ENCODE peak calls at places on chromosomes 6 and 20, in nine cellular contexts. P is nephron progenitor cell, S is AG04450, I is fibroblast of lung, Y is SK-N-SH, D is lung, W is neural crest cell, Z is fibroblast of mammary gland, T is omental fat pad. R is an unnamed sample.

GRCh38 chr6:2971420-2972218 is at the start of gene SERPINB6:
- DNase-seq in P (peak; percentile 75), S (no peak), I (peak; percentile 74), Y (peak; percentile 84), D (peak; percentile 77), W (peak; percentile 35), Z (peak; percentile 61), T (peak; percentile 64), R (peak; percentile 36)

GRCh38 chr6:20211941-20212391 is 303 bp downstream of the MBOAT1 start:
- DNase-seq in P (no peak), S (no peak), I (peak; percentile 43), Y (no peak), D (no peak), W (no peak), Z (no peak), T (no peak), R (peak; percentile 54)

GRCh38 chr6:29005183-29005885 is at the start of gene ZNF311:
- DNase-seq in P (no peak), S (no peak), I (peak; percentile 67), Y (peak; percentile 36), D (peak; percentile 55), W (no peak), Z (peak; percentile 74), T (no peak), R (peak; percentile 58)

GRCh38 chr20:15345287-15345686 is 1007.9 kb upstream of the FLRT3 start:
- DNase-seq in P (no peak), S (no peak), I (no peak), Y (no peak), D (no peak), W (no peak), Z (no peak), T (no peak), R (no peak)

GRCh38 chr6:168328086-168328485 is 8.5 kb upstream of the DACT2 start:
- DNase-seq in P (no peak), S (no peak), I (no peak), Y (no peak), D (no peak), W (no peak), Z (no peak), T (no peak), R (no peak)

GRCh38 chr6:128259735-128260685 is 260.4 kb downstream of the PTPRK start:
- DNase-seq in P (no peak), S (no peak), I (no peak), Y (no peak), D (no peak), W (no peak), Z (no peak), T (no peak), R (no peak)

GRCh38 chr6:36224918-36225461 is 28.4 kb downstream of the BRPF3 start:
- DNase-seq in P (no peak), S (no peak), I (no peak), Y (peak; percentile 33), D (no peak), W (no peak), Z (peak; percentile 7), T (no peak), R (no peak)

GRCh38 chr20:31560900-31561598 is 44.0 kb upstream of the ID1 start:
- DNase-seq in P (no peak), S (peak; percentile 90), I (peak; percentile 98), Y (no peak), D (no peak), W (no peak), Z (peak; percentile 98), T (no peak), R (no peak)

GRCh38 chr6:132764370-132764769 is 6.7 kb upstream of the VNN2 start:
- DNase-seq in P (peak; percentile 18), S (peak; percentile 36), I (peak; percentile 88), Y (no peak), D (no peak), W (no peak), Z (peak; percentile 74), T (peak; percentile 50), R (no peak)

GRCh38 chr20:51712501-51713212 is 55.5 kb downstream of the ATP9A start:
- DNase-seq in P (peak; percentile 64), S (no peak), I (peak; percentile 56), Y (peak; percentile 35), D (no peak), W (no peak), Z (peak; percentile 30), T (no peak), R (no peak)
- TF ChIP-seq CTCF in P (peak; percentile 57), S (peak; percentile 57), I (peak; percentile 41), Y (peak; percentile 57), D (no peak), W (peak; percentile 57), Z (peak; percentile 41), T (no peak), R (no peak)

GRCh38 chr6:111737065-111737521 is 131.4 kb upstream of the TRAF3IP2 start:
- DNase-seq in P (no peak), S (no peak), I (peak; percentile 89), Y (no peak), D (no peak), W (no peak), Z (peak; percentile 67), T (no peak), R (peak; percentile 73)

GRCh38 chr6:111736005-111736607 is 130.4 kb upstream of the TRAF3IP2 start:
- DNase-seq in P (no peak), S (no peak), I (no peak), Y (no peak), D (no peak), W (no peak), Z (peak; percentile 38), T (no peak), R (no peak)

GRCh38 chr6:111731404-111732195 is 125.9 kb upstream of the TRAF3IP2 start:
- DNase-seq in P (no peak), S (no peak), I (peak; percentile 43), Y (no peak), D (no peak), W (peak; percentile 44), Z (no peak), T (no peak), R (no peak)

GRCh38 chr6:111732390-111732789 is 126.7 kb upstream of the TRAF3IP2 start:
- DNase-seq in P (no peak), S (no peak), I (no peak), Y (no peak), D (no peak), W (no peak), Z (no peak), T (no peak), R (no peak)

DNA sequence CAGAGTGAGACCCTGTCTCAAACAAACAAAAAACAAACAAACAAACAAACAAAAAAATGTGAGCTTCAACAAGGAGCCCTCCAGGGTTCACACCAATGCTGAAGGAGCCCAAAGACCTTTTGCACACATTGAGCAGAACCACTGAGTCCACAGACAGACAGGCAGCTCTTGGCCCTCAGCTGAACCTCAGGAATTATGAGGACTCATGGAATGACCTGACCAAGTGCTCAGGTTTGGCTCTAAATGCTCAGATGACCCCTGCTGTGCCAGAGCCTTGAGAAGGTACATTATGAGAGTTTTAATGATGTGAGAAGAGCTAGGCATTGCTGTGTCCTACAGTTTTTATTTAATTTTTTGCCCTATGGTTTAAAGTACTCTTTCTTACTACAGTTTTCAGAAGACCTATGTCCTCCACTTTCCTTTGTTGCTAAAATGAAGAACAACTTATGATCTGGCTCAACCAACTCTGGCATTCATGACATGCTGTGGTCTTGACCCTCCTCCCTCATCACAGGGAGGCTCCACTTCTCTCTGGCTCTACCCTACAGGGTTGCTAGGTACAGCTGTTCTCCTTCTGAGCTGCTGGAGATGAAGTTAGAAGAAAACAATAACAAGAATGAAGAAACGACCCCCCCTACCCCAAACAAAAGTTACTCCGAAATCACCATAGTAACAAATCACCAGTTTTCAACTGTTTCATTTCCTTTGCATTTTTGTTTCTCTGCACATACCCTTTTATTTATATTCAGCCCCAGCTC is 128.6 kb upstream of the TRAF3IP2 start:
- DNase-seq in P (no peak), S (peak; percentile 29), I (peak; percentile 17), Y (no peak), D (no peak), W (no peak), Z (no peak), T (no peak), R (no peak)
- TF ChIP-seq CTCF in P (no peak), S (no peak), I (no peak), Y (no peak), D (no peak), W (no peak), Z (no peak), T (no peak), R (no peak)

GRCh38 chr6:158006331-158006730 is 24.7 kb downstream of the SYNJ2 start:
- DNase-seq in P (no peak), S (no peak), I (no peak), Y (no peak), D (no peak), W (no peak), Z (no peak), T (no peak), R (no peak)

GRCh38 chr6:158004696-158005095 is 23.0 kb downstream of the SYNJ2 start:
- DNase-seq in P (no peak), S (no peak), I (no peak), Y (no peak), D (no peak), W (no peak), Z (no peak), T (no peak), R (no peak)

GRCh38 chr6:158005626-158006180 is 24.0 kb downstream of the SYNJ2 start:
- DNase-seq in P (no peak), S (no peak), I (no peak), Y (no peak), D (no peak), W (no peak), Z (no peak), T (no peak), R (no peak)

GRCh38 chr6:158008894-158009891 is 27.5 kb downstream of the SYNJ2 start:
- DNase-seq in P (no peak), S (no peak), I (peak; percentile 66), Y (peak; percentile 86), D (no peak), W (no peak), Z (peak; percentile 65), T (no peak), R (peak; percentile 45)

DNA sequence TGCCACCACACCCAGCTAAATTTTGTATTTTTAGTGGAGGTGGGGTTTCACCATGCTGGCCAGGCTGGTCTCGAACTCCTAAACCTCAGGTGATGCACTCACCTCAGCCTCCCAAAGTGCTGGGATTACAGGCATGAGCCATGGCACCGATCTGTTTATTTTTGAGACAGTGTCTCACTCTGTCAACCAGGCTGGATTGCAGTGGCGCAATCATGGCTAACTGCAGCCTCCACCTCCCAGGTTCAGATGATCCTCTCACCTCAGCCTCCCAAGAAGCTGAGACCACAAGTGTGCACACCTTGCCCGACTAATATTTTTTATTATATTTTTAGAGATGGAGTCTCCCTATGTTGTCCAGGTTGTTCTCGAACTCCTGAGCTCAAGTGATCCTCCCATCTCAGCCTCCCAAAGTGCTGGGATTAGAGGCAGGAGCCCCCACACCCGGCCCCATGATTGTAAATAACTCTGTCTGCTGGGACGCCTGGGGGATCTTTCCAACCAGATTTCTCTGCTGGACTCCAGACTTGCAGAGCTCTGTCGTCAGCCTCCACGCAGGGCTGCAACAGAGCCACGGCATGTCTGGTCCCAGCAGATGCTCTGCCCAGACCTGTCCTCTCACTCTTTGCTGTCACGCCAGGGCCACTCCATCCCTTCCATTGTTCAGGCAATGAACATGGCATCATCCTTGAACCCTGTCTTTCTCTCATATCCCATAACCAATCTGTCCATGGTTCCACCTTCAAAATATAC is 25.3 kb downstream of the SYNJ2 start:
- DNase-seq in P (no peak), S (no peak), I (no peak), Y (no peak), D (no peak), W (no peak), Z (no peak), T (no peak), R (no peak)
- TF ChIP-seq CTCF in P (no peak), S (no peak), I (no peak), Y (no peak), D (no peak), W (no peak), Z (no peak), T (no peak), R (no peak)

GRCh38 chr20:49396230-49396629 is 86.2 kb downstream of the KCNB1 start:
- DNase-seq in P (no peak), S (no peak), I (no peak), Y (no peak), D (no peak), W (no peak), Z (no peak), T (no peak), R (no peak)
- TF ChIP-seq CTCF in P (peak; percentile 20), S (peak; percentile 37), I (no peak), Y (peak; percentile 16), D (no peak), W (peak; percentile 51), Z (peak; percentile 19), T (no peak), R (no peak)